ENCODE peak calls at places on chromosomes 2 and 18, in four cellular contexts. One of them, this sample, is unnamed.

GRCh38 chr18:45551417-45551816 is 63.9 kb upstream of the SLC14A2 start:
- DNase-seq in effector memory CD4-positive, alpha-beta T cell: no peak
- DNase-seq in ovary: no peak
- DNase-seq in aorta: no peak
- DNase-seq in this sample: no peak

GRCh38 chr2:241842620-241843211 is 16.0 kb downstream of the PDCD1 start:
- DNase-seq in effector memory CD4-positive, alpha-beta T cell: peak; percentile 37
- DNase-seq in ovary: no peak
- DNase-seq in aorta: peak; percentile 75
- DNase-seq in this sample: no peak

GRCh38 chr2:47644351-47644750 is 138.6 kb upstream of the MSH6 start:
- DNase-seq in effector memory CD4-positive, alpha-beta T cell: no peak
- DNase-seq in ovary: no peak
- DNase-seq in aorta: no peak
- DNase-seq in this sample: no peak

GRCh38 chr18:31190919-31191318 is 28.3 kb upstream of the DSC1 start:
- DNase-seq in effector memory CD4-positive, alpha-beta T cell: no peak
- DNase-seq in ovary: no peak
- DNase-seq in aorta: no peak
- DNase-seq in this sample: no peak

GRCh38 chr2:240431663-240432424 is 3.6 kb upstream of the GPC1 start:
- DNase-seq in effector memory CD4-positive, alpha-beta T cell: no peak
- DNase-seq in ovary: no peak
- DNase-seq in aorta: peak; percentile 35
- DNase-seq in this sample: no peak

GRCh38 chr18:80185545-80185944 is 61.8 kb downstream of the PARD6G start:
- DNase-seq in effector memory CD4-positive, alpha-beta T cell: no peak
- DNase-seq in ovary: no peak
- DNase-seq in aorta: no peak
- DNase-seq in this sample: no peak

GRCh38 chr2:568639-568963 is 108.6 kb downstream of the TMEM18 start:
- DNase-seq in effector memory CD4-positive, alpha-beta T cell: no peak
- DNase-seq in ovary: no peak
- DNase-seq in aorta: no peak
- DNase-seq in this sample: no peak

GRCh38 chr18:59691046-59691395 is 6.2 kb downstream of the CCBE1 start:
- DNase-seq in effector memory CD4-positive, alpha-beta T cell: no peak
- DNase-seq in ovary: no peak
- DNase-seq in aorta: no peak
- DNase-seq in this sample: no peak

GRCh38 chr2:55965966-55966365 is 42.4 kb upstream of the EFEMP1 start:
- DNase-seq in effector memory CD4-positive, alpha-beta T cell: no peak
- DNase-seq in ovary: no peak
- DNase-seq in aorta: no peak
- DNase-seq in this sample: no peak

GRCh38 chr18:23204589-23205235 is 69.4 kb downstream of the CABLES1 start:
- DNase-seq in effector memory CD4-positive, alpha-beta T cell: no peak
- DNase-seq in ovary: no peak
- DNase-seq in aorta: no peak
- DNase-seq in this sample: no peak

GRCh38 chr18:23138470-23138869 is 3.2 kb downstream of the CABLES1 start:
- DNase-seq in effector memory CD4-positive, alpha-beta T cell: no peak
- DNase-seq in ovary: peak; percentile 39
- DNase-seq in aorta: no peak
- DNase-seq in this sample: no peak

GRCh38 chr2:136135462-136135861 is 17.5 kb upstream of the CXCR4 start:
- DNase-seq in effector memory CD4-positive, alpha-beta T cell: no peak
- DNase-seq in ovary: no peak
- DNase-seq in aorta: no peak
- DNase-seq in this sample: no peak

GRCh38 chr18:22816266-22817176 is 116.6 kb upstream of the RBBP8 start:
- DNase-seq in effector memory CD4-positive, alpha-beta T cell: no peak
- DNase-seq in ovary: no peak
- DNase-seq in aorta: no peak
- DNase-seq in this sample: no peak

GRCh38 chr2:29841386-29842004 is 79.9 kb downstream of the ALK start:
- DNase-seq in effector memory CD4-positive, alpha-beta T cell: no peak
- DNase-seq in ovary: no peak
- DNase-seq in aorta: no peak
- DNase-seq in this sample: peak; percentile 10

GRCh38 chr2:10716581-10716980 is 4.8 kb upstream of the ATP6V1C2 start:
- DNase-seq in effector memory CD4-positive, alpha-beta T cell: no peak
- DNase-seq in ovary: no peak
- DNase-seq in aorta: no peak
- DNase-seq in this sample: no peak

GRCh38 chr18:64966667-64967066 is 784.1 kb upstream of the CDH7 start:
- DNase-seq in effector memory CD4-positive, alpha-beta T cell: no peak
- DNase-seq in ovary: no peak
- DNase-seq in aorta: no peak
- DNase-seq in this sample: no peak

GRCh38 chr2:229815858-229816257 is 101.5 kb upstream of the DNER start:
- DNase-seq in effector memory CD4-positive, alpha-beta T cell: no peak
- DNase-seq in ovary: no peak
- DNase-seq in aorta: no peak
- DNase-seq in this sample: no peak

GRCh38 chr2:120391905-120392665 is 46.1 kb downstream of the INHBB start:
- DNase-seq in effector memory CD4-positive, alpha-beta T cell: no peak
- DNase-seq in ovary: no peak
- DNase-seq in aorta: no peak
- DNase-seq in this sample: peak; percentile 9

GRCh38 chr2:98043101-98043500 is 43.9 kb upstream of the VWA3B start:
- DNase-seq in effector memory CD4-positive, alpha-beta T cell: no peak
- DNase-seq in ovary: no peak
- DNase-seq in aorta: no peak
- DNase-seq in this sample: no peak

GRCh38 chr18:3060667-3061580 is 48.0 kb upstream of the LPIN2 start:
- DNase-seq in effector memory CD4-positive, alpha-beta T cell: peak; percentile 22
- DNase-seq in ovary: no peak
- DNase-seq in aorta: no peak
- DNase-seq in this sample: peak; percentile 73

DNA sequence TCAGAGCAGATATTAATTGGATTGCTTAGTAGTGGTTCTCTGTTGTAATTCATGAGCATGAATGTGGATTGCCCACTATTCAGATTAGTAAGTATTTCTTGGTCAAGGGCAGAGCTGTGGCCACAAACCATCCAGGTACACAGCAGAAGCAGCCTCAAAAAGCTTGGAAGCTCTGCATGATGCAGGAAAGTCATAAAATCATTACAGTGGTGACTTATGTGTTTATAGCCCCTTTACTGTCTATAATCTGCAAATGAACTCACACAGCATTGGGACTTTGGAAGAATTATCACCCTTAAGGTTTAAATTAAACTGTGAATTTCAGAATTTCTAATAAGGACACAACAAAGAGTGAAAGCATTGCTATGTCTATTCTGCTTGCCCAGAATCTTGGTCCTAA is 1.9 kb upstream of the UGT1A1 start:
- DNase-seq in effector memory CD4-positive, alpha-beta T cell: no peak
- DNase-seq in ovary: no peak
- DNase-seq in aorta: no peak
- DNase-seq in this sample: no peak
- H3K27ac ChIP-seq in effector memory CD4-positive, alpha-beta T cell: no peak overlapping the region
- H3K27ac ChIP-seq in ovary: no peak overlapping the region
- H3K27ac ChIP-seq in aorta: no peak overlapping the region
- H3K27ac ChIP-seq in this sample: no peak overlapping the region

GRCh38 chr2:89820248-89820647 is 1128.8 kb downstream of the RPIA start:
- DNase-seq in effector memory CD4-positive, alpha-beta T cell: no peak
- DNase-seq in ovary: no peak
- DNase-seq in aorta: no peak
- DNase-seq in this sample: no peak
- H3K9me3 ChIP-seq in effector memory CD4-positive, alpha-beta T cell: no peaks in the 10 kb centered on the region
- H3K9me3 ChIP-seq in ovary: no peaks in the 10 kb centered on the region
- H3K9me3 ChIP-seq in aorta: peaks cover 9% of the 10 kb centered on the region
- H3K9me3 ChIP-seq in this sample: peaks cover 9% of the 10 kb centered on the region

GRCh38 chr2:9299444-9300100 is 93.0 kb downstream of the ASAP2 start:
- DNase-seq in effector memory CD4-positive, alpha-beta T cell: no peak
- DNase-seq in ovary: no peak
- DNase-seq in aorta: no peak
- DNase-seq in this sample: no peak

GRCh38 chr2:9303528-9304225 is 97.1 kb downstream of the ASAP2 start:
- DNase-seq in effector memory CD4-positive, alpha-beta T cell: no peak
- DNase-seq in ovary: no peak
- DNase-seq in aorta: no peak
- DNase-seq in this sample: no peak

GRCh38 chr2:9300214-9300613 is 93.6 kb downstream of the ASAP2 start:
- DNase-seq in effector memory CD4-positive, alpha-beta T cell: no peak
- DNase-seq in ovary: no peak
- DNase-seq in aorta: no peak
- DNase-seq in this sample: no peak

GRCh38 chr2:9300829-9301453 is 94.3 kb downstream of the ASAP2 start:
- DNase-seq in effector memory CD4-positive, alpha-beta T cell: no peak
- DNase-seq in ovary: no peak
- DNase-seq in aorta: no peak
- DNase-seq in this sample: no peak

DNA sequence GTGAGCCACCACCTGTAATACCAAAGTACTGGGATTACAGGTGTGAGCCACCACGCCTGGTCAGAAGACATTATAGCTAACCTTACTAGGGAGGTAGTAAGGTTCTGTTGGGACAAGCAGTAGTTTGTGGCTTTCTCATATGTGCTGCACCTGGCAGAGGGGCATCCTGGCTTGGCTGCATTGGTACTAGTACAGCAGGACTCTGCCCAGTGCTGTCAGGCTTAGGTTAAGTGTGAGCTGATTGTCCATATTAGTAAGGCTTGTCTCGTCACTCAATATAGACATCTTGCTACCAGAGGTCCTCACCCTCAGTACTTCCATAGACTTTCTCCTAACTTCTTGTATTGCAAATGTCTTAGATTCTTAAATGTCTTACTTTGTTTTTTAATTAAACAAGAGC is 96.1 kb downstream of the ASAP2 start:
- DNase-seq in effector memory CD4-positive, alpha-beta T cell: no peak
- DNase-seq in ovary: no peak
- DNase-seq in aorta: no peak
- DNase-seq in this sample: no peak
- H3K27ac ChIP-seq in effector memory CD4-positive, alpha-beta T cell: no peak overlapping the region
- H3K27ac ChIP-seq in ovary: no peak overlapping the region
- H3K27ac ChIP-seq in aorta: no peak overlapping the region
- H3K27ac ChIP-seq in this sample: no peak overlapping the region

GRCh38 chr18:49804096-49804495 is 9.2 kb downstream of the ACAA2 start:
- DNase-seq in effector memory CD4-positive, alpha-beta T cell: no peak
- DNase-seq in ovary: no peak
- DNase-seq in aorta: no peak
- DNase-seq in this sample: no peak
- H3K9me3 ChIP-seq in effector memory CD4-positive, alpha-beta T cell: no peaks in the 10 kb centered on the region
- H3K9me3 ChIP-seq in ovary: no peaks in the 10 kb centered on the region
- H3K9me3 ChIP-seq in aorta: no peaks in the 10 kb centered on the region
- H3K9me3 ChIP-seq in this sample: no peaks in the 10 kb centered on the region

GRCh38 chr2:170573660-170574059 is 141.5 kb upstream of the SP5 start:
- DNase-seq in effector memory CD4-positive, alpha-beta T cell: no peak
- DNase-seq in ovary: no peak
- DNase-seq in aorta: no peak
- DNase-seq in this sample: no peak
- H3K27ac ChIP-seq in effector memory CD4-positive, alpha-beta T cell: no peak overlapping the region
- H3K27ac ChIP-seq in ovary: no peak overlapping the region
- H3K27ac ChIP-seq in aorta: no peak overlapping the region
- H3K27ac ChIP-seq in this sample: no peak overlapping the region

GRCh38 chr18:34320267-34320666 is 95.6 kb upstream of the NOL4 start:
- DNase-seq in effector memory CD4-positive, alpha-beta T cell: no peak
- DNase-seq in ovary: no peak
- DNase-seq in aorta: no peak
- DNase-seq in this sample: no peak

GRCh38 chr18:34315953-34316352 is 91.2 kb upstream of the NOL4 start:
- DNase-seq in effector memory CD4-positive, alpha-beta T cell: no peak
- DNase-seq in ovary: no peak
- DNase-seq in aorta: no peak
- DNase-seq in this sample: no peak

GRCh38 chr18:34322365-34323289 is 97.9 kb upstream of the NOL4 start:
- DNase-seq in effector memory CD4-positive, alpha-beta T cell: no peak
- DNase-seq in ovary: no peak
- DNase-seq in aorta: peak; percentile 51
- DNase-seq in this sample: no peak

DNA sequence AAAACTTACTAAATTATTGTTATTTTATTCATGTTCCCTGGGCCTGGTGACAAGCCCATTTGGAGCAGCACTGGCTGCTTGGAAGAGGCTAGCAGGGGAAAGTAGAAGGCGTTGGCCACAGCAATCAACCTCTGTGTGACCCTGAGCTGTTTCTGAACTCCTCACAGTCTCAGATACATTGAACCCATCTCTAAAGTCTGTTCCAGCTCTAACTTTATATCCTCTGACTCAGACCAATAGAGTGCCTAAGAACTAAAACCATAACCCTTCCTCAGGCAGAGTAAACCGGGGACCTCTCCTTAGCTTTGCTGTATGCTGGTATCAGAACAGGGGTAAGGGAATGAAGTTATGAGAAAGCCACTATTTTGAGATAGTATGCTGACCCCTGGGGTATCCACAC is 96.4 kb upstream of the NOL4 start:
- DNase-seq in effector memory CD4-positive, alpha-beta T cell: no peak
- DNase-seq in ovary: no peak
- DNase-seq in aorta: no peak
- DNase-seq in this sample: no peak
- H3K9me3 ChIP-seq in effector memory CD4-positive, alpha-beta T cell: no peaks in the 10 kb centered on the region
- H3K9me3 ChIP-seq in ovary: no peaks in the 10 kb centered on the region
- H3K9me3 ChIP-seq in aorta: no peaks in the 10 kb centered on the region
- H3K9me3 ChIP-seq in this sample: no peaks in the 10 kb centered on the region

GRCh38 chr2:218374795-218375194 is 7.3 kb upstream of the SLC11A1 start:
- DNase-seq in effector memory CD4-positive, alpha-beta T cell: no peak
- DNase-seq in ovary: no peak
- DNase-seq in aorta: peak; percentile 3
- DNase-seq in this sample: no peak

GRCh38 chr2:218375212-218375611 is 6.9 kb upstream of the SLC11A1 start:
- DNase-seq in effector memory CD4-positive, alpha-beta T cell: no peak
- DNase-seq in ovary: no peak
- DNase-seq in aorta: no peak
- DNase-seq in this sample: no peak

GRCh38 chr2:218382785-218383184 is 712 bp downstream of the SLC11A1 start:
- DNase-seq in effector memory CD4-positive, alpha-beta T cell: no peak
- DNase-seq in ovary: no peak
- DNase-seq in aorta: no peak
- DNase-seq in this sample: no peak

GRCh38 chr2:218381916-218382366 is at the start of gene SLC11A1:
- DNase-seq in effector memory CD4-positive, alpha-beta T cell: no peak
- DNase-seq in ovary: no peak
- DNase-seq in aorta: peak; percentile 88
- DNase-seq in this sample: no peak

GRCh38 chr2:218378053-218378452 is 4.0 kb upstream of the SLC11A1 start:
- DNase-seq in effector memory CD4-positive, alpha-beta T cell: no peak
- DNase-seq in ovary: no peak
- DNase-seq in aorta: no peak
- DNase-seq in this sample: no peak
- H3K27ac ChIP-seq in effector memory CD4-positive, alpha-beta T cell: no peak overlapping the region
- H3K27ac ChIP-seq in ovary: no peak overlapping the region
- H3K27ac ChIP-seq in aorta: no peak overlapping the region
- H3K27ac ChIP-seq in this sample: no peak overlapping the region

DNA sequence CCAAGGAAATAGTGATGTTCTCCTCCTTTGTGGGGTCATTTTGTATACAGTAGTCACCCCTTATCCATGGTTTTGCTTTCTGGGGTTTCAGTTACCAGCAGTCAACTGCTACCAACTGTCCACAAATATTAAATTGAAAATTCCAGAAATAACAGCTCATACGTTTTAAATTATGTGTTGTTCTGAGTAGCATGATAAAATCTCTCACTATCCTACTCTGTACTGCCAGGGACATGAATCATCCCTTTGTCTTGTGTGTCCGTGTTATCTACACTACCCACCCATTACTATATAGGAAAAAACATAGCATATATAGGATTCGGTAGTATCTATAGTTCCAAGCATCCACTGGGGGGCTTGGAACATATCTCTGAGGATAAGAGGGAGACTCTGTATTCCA is 120.9 kb upstream of the DCC start:
- DNase-seq in effector memory CD4-positive, alpha-beta T cell: no peak
- DNase-seq in ovary: no peak
- DNase-seq in aorta: no peak
- DNase-seq in this sample: no peak
- H3K9me3 ChIP-seq in effector memory CD4-positive, alpha-beta T cell: no peaks in the 10 kb centered on the region
- H3K9me3 ChIP-seq in ovary: no peaks in the 10 kb centered on the region
- H3K9me3 ChIP-seq in aorta: no peaks in the 10 kb centered on the region
- H3K9me3 ChIP-seq in this sample: no peaks in the 10 kb centered on the region